ENCODE peak calls at places on chromosomes 3 and 15, in five cellular contexts. E is tibial nerve; S is suprapubic skin; Z is transverse colon; I is CD8-positive, alpha-beta T cell. O is an unnamed sample.

GRCh38 chr3:118540826-118541225 is 493.8 kb downstream of the IGSF11 start:
- DNase-seq in Z (no peak), E (no peak), I (no peak), S (no peak), O (no peak)

GRCh38 chr3:185558395-185558794 is 6.0 kb upstream of the LIPH start:
- DNase-seq in S (no peak), I (no peak), E (no peak), Z (peak; percentile 85), O (no peak)

GRCh38 chr3:30502742-30503073 is 103.7 kb upstream of the TGFBR2 start:
- DNase-seq in S (no peak), Z (no peak), I (no peak), E (no peak), O (no peak)

GRCh38 chr15:88512606-88513005 is 33.9 kb downstream of the DET1 start:
- DNase-seq in S (no peak), E (no peak), I (no peak), Z (no peak), O (no peak)

GRCh38 chr3:107404727-107405519 is 27.7 kb downstream of the CCDC54 start:
- DNase-seq in E (no peak), I (no peak), Z (no peak), S (no peak), O (peak; percentile 13)

GRCh38 chr3:23888617-23889228 is 28.1 kb downstream of the NKIRAS1 start:
- DNase-seq in Z (no peak), I (peak; percentile 17), S (no peak), E (peak; percentile 71), O (no peak)

GRCh38 chr15:82571722-82572222 is 31.5 kb upstream of the RPS17 start:
- DNase-seq in I (no peak), Z (peak; percentile 45), E (peak; percentile 52), S (peak; percentile 80), O (no peak)

GRCh38 chr3:27576171-27576570 is 92.0 kb upstream of the SLC4A7 start:
- DNase-seq in I (no peak), S (no peak), E (no peak), Z (no peak), O (peak; percentile 94)

GRCh38 chr15:98777426-98777825 is 129.1 kb downstream of the IGF1R start:
- DNase-seq in I (no peak), Z (no peak), E (no peak), S (no peak), O (no peak)

GRCh38 chr15:65638681-65639089 is 16.9 kb downstream of the SLC24A1 start:
- DNase-seq in E (peak; percentile 34), I (peak; percentile 29), Z (no peak), S (no peak), O (no peak)

GRCh38 chr3:161042023-161042501 is 63.1 kb downstream of the B3GALNT1 start:
- DNase-seq in E (no peak), Z (no peak), S (no peak), I (no peak), O (peak; percentile 92)

GRCh38 chr3:195692781-195693427 is 27.9 kb upstream of the MUC20 start:
- DNase-seq in S (no peak), E (no peak), I (no peak), Z (no peak), O (no peak)

GRCh38 chr15:36080759-36081158 is 498.7 kb upstream of the CDIN1 start:
- DNase-seq in I (no peak), Z (no peak), E (no peak), S (no peak), O (peak; percentile 44)

GRCh38 chr3:10594915-10595314 is 89.5 kb upstream of the ATP2B2 start:
- DNase-seq in Z (no peak), S (no peak), I (peak; percentile 27), E (peak; percentile 19), O (no peak)

GRCh38 chr3:160417311-160417710 is 17.9 kb downstream of the SMC4 start:
- DNase-seq in Z (no peak), S (no peak), I (no peak), E (no peak), O (no peak)

GRCh38 chr3:63948995-63949394 is 36.8 kb upstream of the SCAANT1 start:
- DNase-seq in Z (no peak), S (no peak), E (no peak), I (no peak), O (no peak)

GRCh38 chr3:183698318-183698731 is 728 bp downstream of the YEATS2 start:
- DNase-seq in E (no peak), I (peak; percentile 10), Z (peak; percentile 25), S (peak; percentile 67), O (no peak)

GRCh38 chr3:116446037-116446436 is 750 bp upstream of the LSAMP start:
- DNase-seq in S (no peak), I (no peak), E (no peak), Z (no peak), O (no peak)

GRCh38 chr3:125310623-125311076 is 64.5 kb downstream of the ZNF148 start:
- DNase-seq in E (no peak), S (no peak), I (peak; percentile 57), Z (peak; percentile 13), O (no peak)

GRCh38 chr3:69197922-69198540 is 75.6 kb upstream of the LMOD3 start:
- DNase-seq in E (no peak), Z (peak; percentile 22), S (no peak), I (peak; percentile 47), O (no peak)

GRCh38 chr3:69197455-69197854 is 75.1 kb upstream of the LMOD3 start:
- DNase-seq in E (no peak), Z (no peak), S (no peak), I (no peak), O (no peak)

GRCh38 chr3:69199942-69200341 is 77.5 kb upstream of the LMOD3 start:
- DNase-seq in E (no peak), I (no peak), Z (no peak), S (no peak), O (no peak)

GRCh38 chr3:69201658-69202057 is 79.3 kb upstream of the LMOD3 start:
- DNase-seq in Z (peak; percentile 53), E (no peak), I (no peak), S (no peak), O (no peak)

GRCh38 chr3:69200384-69201068 is 78.1 kb upstream of the LMOD3 start:
- DNase-seq in Z (peak; percentile 73), S (no peak), I (no peak), E (no peak), O (no peak)
- H3K4me3 ChIP-seq in Z (peak overlapping the region; percentile 28), S (peak overlapping the region; percentile 48), I (no peak overlapping the region), E (no peak overlapping the region), O (peak overlapping the region; percentile 84)

GRCh38 chr3:38843898-38844297 is 27.9 kb upstream of the SCN10A start:
- DNase-seq in Z (no peak), S (no peak), E (no peak), I (no peak), O (no peak)
- TF ChIP-seq CTCF in Z (no peak), S (no peak), E (peak; percentile 26), I (no peak), O (peak; percentile 64)

GRCh38 chr3:16528111-16528510 is 14.6 kb upstream of the RFTN1 start:
- DNase-seq in I (no peak), E (no peak), S (no peak), Z (no peak), O (no peak)

GRCh38 chr3:16529264-16529663 is 15.8 kb upstream of the RFTN1 start:
- DNase-seq in I (no peak), E (no peak), Z (no peak), S (no peak), O (no peak)

GRCh38 chr3:16523778-16524177 is 10.3 kb upstream of the RFTN1 start:
- DNase-seq in Z (no peak), E (no peak), I (no peak), S (no peak), O (no peak)

GRCh38 chr3:16524196-16524595 is 10.7 kb upstream of the RFTN1 start:
- DNase-seq in I (no peak), E (no peak), Z (no peak), S (no peak), O (no peak)

DNA sequence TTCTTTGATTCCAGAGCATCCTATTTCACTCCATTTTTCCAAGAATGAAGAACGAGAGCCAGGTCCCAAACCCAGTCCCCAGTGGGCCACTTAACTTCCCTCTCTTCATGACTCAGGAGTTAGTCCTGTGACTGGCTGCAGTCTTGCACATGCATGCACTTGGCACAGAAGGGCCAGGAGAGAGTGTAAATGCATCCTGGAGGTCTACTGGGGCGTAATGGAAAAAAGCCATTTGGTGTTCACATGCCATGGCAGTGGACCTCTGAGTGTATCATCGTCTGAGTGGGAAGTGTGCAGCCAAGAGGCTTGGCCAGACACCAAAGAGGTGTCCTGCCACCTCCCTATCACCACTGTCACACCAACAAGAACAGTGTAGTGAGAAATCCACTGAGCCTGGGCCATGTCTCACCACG is 15.1 kb upstream of the RFTN1 start:
- DNase-seq in S (no peak), I (no peak), E (peak; percentile 65), Z (no peak), O (no peak)
- H3K4me3 ChIP-seq in S (no peak overlapping the region), I (no peak overlapping the region), E (no peak overlapping the region), Z (no peak overlapping the region), O (no peak overlapping the region)

GRCh38 chr3:149305376-149305775 is 28.1 kb downstream of the TM4SF18 start:
- DNase-seq in I (no peak), S (no peak), E (no peak), Z (no peak), O (no peak)

GRCh38 chr3:149296972-149297371 is 36.5 kb downstream of the TM4SF18 start:
- DNase-seq in Z (no peak), I (no peak), E (no peak), S (no peak), O (no peak)

GRCh38 chr3:149299938-149300791 is 33.3 kb downstream of the TM4SF18 start:
- DNase-seq in Z (peak; percentile 52), E (no peak), I (no peak), S (no peak), O (peak; percentile 98)
- TF ChIP-seq CTCF in Z (no peak), E (no peak), I (no peak), S (no peak), O (no peak)

GRCh38 chr3:18233987-18234716 is 191.0 kb downstream of the SATB1 start:
- DNase-seq in I (no peak), S (no peak), E (no peak), Z (no peak), O (no peak)
- H3K4me3 ChIP-seq in I (no peak overlapping the region), S (no peak overlapping the region), E (no peak overlapping the region), Z (no peak overlapping the region), O (no peak overlapping the region)

O was measured in epithelial cell of proximal tubule.